ENCODE peak calls at places on chromosomes 16 and 17, in five cellular contexts. B, E, V, I and K are unnamed samples.

GRCh38 chr16:4244254-4244812 is 2.5 kb upstream of the SRL start:
- DNase-seq in B (no peak), E (no peak), V (no peak), I (peak), K (no peak)

GRCh38 chr16:49700222-49700927 is 155.5 kb downstream of the ZNF423 start:
- DNase-seq in B (no peak), E (no peak), V (no peak), I (peak), K (peak)

GRCh38 chr17:73278049-73278464 is 16.4 kb upstream of the CPSF4L start:
- DNase-seq in B (no peak), E (no peak), V (no peak), I (no peak), K (no peak)

GRCh38 chr17:58310511-58311428 is 17.8 kb downstream of the TSPOAP1 start:
- DNase-seq in B (no peak), E (no peak), V (no peak), I (peak), K (peak)

GRCh38 chr16:70804153-70804728 is 3.3 kb upstream of the VAC14 start:
- DNase-seq in B (no peak), E (no peak), V (no peak), I (no peak), K (no peak)

GRCh38 chr17:31313982-31314787 is at the start of gene EVI2B:
- DNase-seq in B (no peak), E (no peak), V (no peak), I (no peak), K (no peak)

GRCh38 chr17:21774263-21774662 is 81.9 kb downstream of the KCNJ18 start:
- DNase-seq in B (no peak), E (no peak), V (no peak), I (peak), K (no peak)

GRCh38 chr16:56632160-56632847 is at the start of gene MT1M:
- DNase-seq in B (no peak), E (no peak), V (no peak), I (peak), K (peak)

GRCh38 chr16:11836653-11837244 is 14.6 kb downstream of the RSL1D1 start:
- DNase-seq in B (no peak), E (no peak), V (no peak), I (peak), K (no peak)

GRCh38 chr17:7719661-7720060 is 2.1 kb downstream of the DNAH2 start:
- DNase-seq in B (no peak), E (no peak), V (no peak), I (no peak), K (no peak)

GRCh38 chr16:84461504-84462295 is 42.8 kb downstream of the MEAK7 start:
- DNase-seq in B (no peak), E (no peak), V (no peak), I (no peak), K (no peak)

GRCh38 chr16:8677481-8677880 is 3.1 kb downstream of the ABAT start:
- DNase-seq in B (no peak), E (no peak), V (no peak), I (no peak), K (no peak)

GRCh38 chr17:3039748-3040147 is 23.7 kb downstream of the OR1D5 start:
- DNase-seq in B (no peak), E (no peak), V (no peak), I (no peak), K (no peak)

GRCh38 chr16:15538484-15538883 is 104.1 kb downstream of the BMERB1 start:
- DNase-seq in B (no peak), E (no peak), V (no peak), I (no peak), K (no peak)

GRCh38 chr16:24359490-24359889 is 103.4 kb downstream of the CACNG3 start:
- DNase-seq in B (no peak), E (no peak), V (no peak), I (no peak), K (no peak)

GRCh38 chr16:73172621-73173312 is 124.8 kb upstream of the ZFHX3 start:
- DNase-seq in B (no peak), E (peak), V (no peak), I (peak), K (peak)

GRCh38 chr16:72425571-72426341 is 253.8 kb upstream of the PMFBP1 start:
- DNase-seq in B (no peak), E (peak), V (no peak), I (no peak), K (no peak)

GRCh38 chr17:72422505-72423285 is 301.9 kb downstream of the SOX9 start:
- DNase-seq in B (no peak), E (no peak), V (peak), I (no peak), K (peak)

GRCh38 chr17:324151-324571 is 28.4 kb downstream of the RPH3AL start:
- DNase-seq in B (no peak), E (no peak), V (no peak), I (peak), K (peak)

GRCh38 chr17:71084219-71084618 is 914.9 kb downstream of the KCNJ2 start:
- DNase-seq in B (no peak), E (peak), V (peak), I (peak), K (no peak)

GRCh38 chr17:30082807-30083206 is 33.8 kb upstream of the NSRP1 start:
- DNase-seq in B (no peak), E (no peak), V (no peak), I (no peak), K (no peak)

GRCh38 chr16:56192644-56192960 is 1.3 kb downstream of the GNAO1 start:
- DNase-seq in B (no peak), E (no peak), V (no peak), I (no peak), K (no peak)

GRCh38 chr17:47117386-47117785 is 71.7 kb downstream of the CDC27 start:
- DNase-seq in B (no peak), E (no peak), V (no peak), I (no peak), K (no peak)

GRCh38 chr17:78818932-78819331 is 21.7 kb downstream of the USP36 start:
- DNase-seq in B (no peak), E (no peak), V (no peak), I (no peak), K (no peak)

GRCh38 chr17:57356153-57356721 is 99.9 kb downstream of the MSI2 start:
- DNase-seq in B (no peak), E (no peak), V (no peak), I (no peak), K (no peak)

GRCh38 chr17:63365366-63366237 is 80.5 kb downstream of the CYB561 start:
- DNase-seq in B (no peak), E (no peak), V (no peak), I (no peak), K (no peak)

GRCh38 chr17:34721326-34721725 is 141.9 kb downstream of the TMEM132E start:
- DNase-seq in B (no peak), E (no peak), V (no peak), I (no peak), K (no peak)